ENCODE peak calls at places on chromosomes 3 and 15, in seven cellular contexts. B is ELF-1; N is cardiac fibroblast; C is pancreas; H is kidney glomerular epithelial cell; L is stimulated activated CD8-positive, alpha-beta memory T cell treated with anti-CD3 and anti-CD28 coated beads, Interleukin-15, amount 100 ng/mL, for 24 hours; Z is GM03348. E is an unnamed sample.

GRCh38 chr3:17915341-17915740 is 172.9 kb upstream of the TBC1D5 start:
- DNase-seq in C (no peak), B (no peak), Z (peak), N (no peak), L (no peak), H (no peak), E (no peak)

GRCh38 chr3:39467394-39468107 is at the start of gene MOBP:
- DNase-seq in Z (no peak), N (no peak), H (no peak), L (no peak), C (no peak), B (no peak), E (no peak)

GRCh38 chr3:175679582-175679981 is 820.4 kb downstream of the NAALADL2 start:
- DNase-seq in L (no peak), Z (no peak), C (no peak), N (no peak), B (no peak), H (no peak), E (no peak)

GRCh38 chr15:66923438-66923881 is 141.9 kb upstream of the SMAD3 start:
- DNase-seq in B (peak), N (no peak), Z (no peak), L (no peak), H (no peak), C (no peak), E (no peak)

GRCh38 chr15:99424978-99425665 is 140.7 kb upstream of the MEF2A start:
- DNase-seq in H (no peak), L (peak), Z (peak), N (peak), B (peak), C (no peak), E (peak)

GRCh38 chr15:31402511-31403056 is 75.9 kb downstream of the KLF13 start:
- DNase-seq in Z (no peak), L (no peak), B (peak), C (no peak), N (peak), H (no peak), E (no peak)

GRCh38 chr3:38039899-38040261 is 872 bp downstream of the DLEC1 start:
- DNase-seq in C (peak), B (no peak), L (no peak), Z (peak), H (no peak), N (peak), E (peak)

GRCh38 chr3:71453319-71453718 is 130.2 kb downstream of the FOXP1 start:
- DNase-seq in B (no peak), C (no peak), N (no peak), Z (no peak), H (no peak), L (no peak), E (no peak)

GRCh38 chr15:71679223-71680078 is 130.9 kb upstream of the NR2E3 start:
- DNase-seq in C (no peak), Z (no peak), B (peak), H (no peak), N (peak), L (no peak), E (no peak)

GRCh38 chr3:126755866-126756265 is 51.8 kb downstream of the CHCHD6 start:
- DNase-seq in B (no peak), C (no peak), N (no peak), L (no peak), H (no peak), Z (no peak), E (no peak)

GRCh38 chr3:54999801-55000200 is 71.9 kb upstream of the LRTM1 start:
- DNase-seq in C (no peak), Z (no peak), H (no peak), N (no peak), L (no peak), B (peak), E (no peak)

GRCh38 chr3:51982352-51982837 is 940 bp upstream of the ACY1 start:
- DNase-seq in B (peak), C (peak), Z (peak), H (peak), N (peak), L (no peak), E (peak)

GRCh38 chr3:152849996-152850578 is 15.2 kb downstream of the P2RY1 start:
- DNase-seq in H (no peak), N (no peak), Z (no peak), L (no peak), B (no peak), C (no peak), E (no peak)

GRCh38 chr3:133426721-133427120 is 26.9 kb downstream of the BFSP2 start:
- DNase-seq in H (no peak), B (no peak), Z (peak), L (no peak), C (no peak), N (peak), E (no peak)

GRCh38 chr3:8938021-8938420 is 25.3 kb downstream of the RAD18 start:
- DNase-seq in L (no peak), Z (peak), C (no peak), B (no peak), H (peak), N (peak), E (no peak)

GRCh38 chr15:91963051-91963450 is 109.5 kb downstream of the SLCO3A1 start:
- DNase-seq in B (no peak), L (no peak), Z (no peak), H (no peak), C (no peak), N (no peak), E (no peak)

GRCh38 chr15:65612616-65612946 is 1.6 kb upstream of the INTS14 start:
- DNase-seq in N (no peak), C (no peak), H (no peak), Z (peak), L (no peak), B (no peak), E (no peak)

GRCh38 chr3:195003006-195003892 is 267.7 kb downstream of the XXYLT1 start:
- DNase-seq in L (no peak), B (no peak), Z (peak), H (no peak), N (peak), C (no peak), E (peak)

E was measured in left colon.